ENCODE peak calls at places on chromosomes 1 and 21, in nine cellular contexts. One of them, this sample, is unnamed.
A peak's percentile ranks its signal among the peaks of the same experiment; 100 is the strongest.

GRCh38 chr21:25901580-25901979 is 166.8 kb downstream of the GABPA start:
- DNase-seq in HT1080: peak; percentile 73
- DNase-seq in GM10248: no peak
- DNase-seq in ureter: no peak
- DNase-seq in activated naive CD4-positive, alpha-beta T cell: no peak
- DNase-seq in HTR-8/SVneo: no peak
- DNase-seq in germinal center: no peak
- DNase-seq in ELF-1: no peak
- DNase-seq in stimulated activated CD4-positive, alpha-beta T cell treated with anti-CD3 and anti-CD28 coated beads, Interleukin-4, amount 100 ng/mL, for 24 hours: no peak
- DNase-seq in this sample: no peak

GRCh38 chr1:221687731-221688487 is 54.0 kb downstream of the DUSP10 start:
- DNase-seq in HT1080: no peak
- DNase-seq in GM10248: no peak
- DNase-seq in ureter: no peak
- DNase-seq in activated naive CD4-positive, alpha-beta T cell: no peak
- DNase-seq in HTR-8/SVneo: no peak
- DNase-seq in germinal center: no peak
- DNase-seq in ELF-1: no peak
- DNase-seq in stimulated activated CD4-positive, alpha-beta T cell treated with anti-CD3 and anti-CD28 coated beads, Interleukin-4, amount 100 ng/mL, for 24 hours: no peak
- DNase-seq in this sample: no peak

GRCh38 chr1:100090471-100090870 is 42.3 kb downstream of the SASS6 start:
- DNase-seq in HT1080: no peak
- DNase-seq in GM10248: no peak
- DNase-seq in ureter: no peak
- DNase-seq in activated naive CD4-positive, alpha-beta T cell: no peak
- DNase-seq in HTR-8/SVneo: no peak
- DNase-seq in germinal center: no peak
- DNase-seq in ELF-1: no peak
- DNase-seq in stimulated activated CD4-positive, alpha-beta T cell treated with anti-CD3 and anti-CD28 coated beads, Interleukin-4, amount 100 ng/mL, for 24 hours: no peak
- DNase-seq in this sample: no peak

GRCh38 chr1:201020647-201021332 is 2.7 kb downstream of the KIF21B start:
- DNase-seq in HT1080: peak; percentile 21
- DNase-seq in GM10248: no peak
- DNase-seq in ureter: no peak
- DNase-seq in activated naive CD4-positive, alpha-beta T cell: no peak
- DNase-seq in HTR-8/SVneo: no peak
- DNase-seq in germinal center: peak; percentile 66
- DNase-seq in ELF-1: peak; percentile 83
- DNase-seq in stimulated activated CD4-positive, alpha-beta T cell treated with anti-CD3 and anti-CD28 coated beads, Interleukin-4, amount 100 ng/mL, for 24 hours: no peak
- DNase-seq in this sample: peak; percentile 19

GRCh38 chr1:170685166-170685565 is 21.2 kb downstream of the PRRX1 start:
- DNase-seq in HT1080: peak; percentile 66
- DNase-seq in GM10248: no peak
- DNase-seq in ureter: no peak
- DNase-seq in activated naive CD4-positive, alpha-beta T cell: no peak
- DNase-seq in HTR-8/SVneo: no peak
- DNase-seq in germinal center: no peak
- DNase-seq in ELF-1: no peak
- DNase-seq in stimulated activated CD4-positive, alpha-beta T cell treated with anti-CD3 and anti-CD28 coated beads, Interleukin-4, amount 100 ng/mL, for 24 hours: no peak
- DNase-seq in this sample: no peak

GRCh38 chr1:43074244-43074643 is 97.8 kb downstream of the EBNA1BP2 start:
- DNase-seq in HT1080: no peak
- DNase-seq in GM10248: no peak
- DNase-seq in ureter: no peak
- DNase-seq in activated naive CD4-positive, alpha-beta T cell: no peak
- DNase-seq in HTR-8/SVneo: no peak
- DNase-seq in germinal center: no peak
- DNase-seq in ELF-1: no peak
- DNase-seq in stimulated activated CD4-positive, alpha-beta T cell treated with anti-CD3 and anti-CD28 coated beads, Interleukin-4, amount 100 ng/mL, for 24 hours: no peak
- DNase-seq in this sample: no peak

GRCh38 chr1:89911186-89911976 is 83.5 kb upstream of the ZNF326 start:
- DNase-seq in HT1080: no peak
- DNase-seq in GM10248: no peak
- DNase-seq in ureter: no peak
- DNase-seq in activated naive CD4-positive, alpha-beta T cell: no peak
- DNase-seq in HTR-8/SVneo: no peak
- DNase-seq in germinal center: no peak
- DNase-seq in ELF-1: peak; percentile 52
- DNase-seq in stimulated activated CD4-positive, alpha-beta T cell treated with anti-CD3 and anti-CD28 coated beads, Interleukin-4, amount 100 ng/mL, for 24 hours: no peak
- DNase-seq in this sample: no peak

GRCh38 chr1:84862810-84863251 is 30.2 kb downstream of the LPAR3 start:
- DNase-seq in HT1080: no peak
- DNase-seq in GM10248: peak; percentile 68
- DNase-seq in ureter: no peak
- DNase-seq in activated naive CD4-positive, alpha-beta T cell: peak; percentile 9
- DNase-seq in HTR-8/SVneo: no peak
- DNase-seq in germinal center: no peak
- DNase-seq in ELF-1: no peak
- DNase-seq in stimulated activated CD4-positive, alpha-beta T cell treated with anti-CD3 and anti-CD28 coated beads, Interleukin-4, amount 100 ng/mL, for 24 hours: peak; percentile 54
- DNase-seq in this sample: no peak

GRCh38 chr21:28832013-28832714 is 160.5 kb downstream of the LTN1 start:
- DNase-seq in HT1080: peak; percentile 77
- DNase-seq in GM10248: no peak
- DNase-seq in ureter: no peak
- DNase-seq in activated naive CD4-positive, alpha-beta T cell: no peak
- DNase-seq in HTR-8/SVneo: no peak
- DNase-seq in germinal center: no peak
- DNase-seq in ELF-1: no peak
- DNase-seq in stimulated activated CD4-positive, alpha-beta T cell treated with anti-CD3 and anti-CD28 coated beads, Interleukin-4, amount 100 ng/mL, for 24 hours: peak; percentile 5
- DNase-seq in this sample: no peak

GRCh38 chr1:11741919-11742598 is 6.1 kb downstream of the AGTRAP start:
- DNase-seq in HT1080: no peak
- DNase-seq in GM10248: no peak
- DNase-seq in ureter: no peak
- DNase-seq in activated naive CD4-positive, alpha-beta T cell: no peak
- DNase-seq in HTR-8/SVneo: no peak
- DNase-seq in germinal center: no peak
- DNase-seq in ELF-1: no peak
- DNase-seq in stimulated activated CD4-positive, alpha-beta T cell treated with anti-CD3 and anti-CD28 coated beads, Interleukin-4, amount 100 ng/mL, for 24 hours: no peak
- DNase-seq in this sample: peak; percentile 22

GRCh38 chr1:38191451-38191850 is 144.9 kb upstream of the POU3F1 start:
- DNase-seq in HT1080: no peak
- DNase-seq in GM10248: no peak
- DNase-seq in ureter: no peak
- DNase-seq in activated naive CD4-positive, alpha-beta T cell: no peak
- DNase-seq in HTR-8/SVneo: no peak
- DNase-seq in germinal center: no peak
- DNase-seq in ELF-1: no peak
- DNase-seq in stimulated activated CD4-positive, alpha-beta T cell treated with anti-CD3 and anti-CD28 coated beads, Interleukin-4, amount 100 ng/mL, for 24 hours: no peak
- DNase-seq in this sample: no peak

GRCh38 chr1:235567812-235568444 is 63.7 kb upstream of the B3GALNT2 start:
- DNase-seq in HT1080: peak; percentile 6
- DNase-seq in GM10248: no peak
- DNase-seq in ureter: no peak
- DNase-seq in activated naive CD4-positive, alpha-beta T cell: no peak
- DNase-seq in HTR-8/SVneo: no peak
- DNase-seq in germinal center: no peak
- DNase-seq in ELF-1: no peak
- DNase-seq in stimulated activated CD4-positive, alpha-beta T cell treated with anti-CD3 and anti-CD28 coated beads, Interleukin-4, amount 100 ng/mL, for 24 hours: no peak
- DNase-seq in this sample: no peak

GRCh38 chr1:115166531-115167091 is 77.3 kb upstream of the TSPAN2 start:
- DNase-seq in HT1080: peak; percentile 79
- DNase-seq in GM10248: no peak
- DNase-seq in ureter: no peak
- DNase-seq in activated naive CD4-positive, alpha-beta T cell: no peak
- DNase-seq in HTR-8/SVneo: no peak
- DNase-seq in germinal center: no peak
- DNase-seq in ELF-1: no peak
- DNase-seq in stimulated activated CD4-positive, alpha-beta T cell treated with anti-CD3 and anti-CD28 coated beads, Interleukin-4, amount 100 ng/mL, for 24 hours: no peak
- DNase-seq in this sample: no peak

GRCh38 chr1:111468717-111469100 is 5.1 kb upstream of the C1orf162 start:
- DNase-seq in HT1080: no peak
- DNase-seq in GM10248: no peak
- DNase-seq in ureter: no peak
- DNase-seq in activated naive CD4-positive, alpha-beta T cell: no peak
- DNase-seq in HTR-8/SVneo: no peak
- DNase-seq in germinal center: no peak
- DNase-seq in ELF-1: no peak
- DNase-seq in stimulated activated CD4-positive, alpha-beta T cell treated with anti-CD3 and anti-CD28 coated beads, Interleukin-4, amount 100 ng/mL, for 24 hours: no peak
- DNase-seq in this sample: no peak

GRCh38 chr1:119631433-119632102 is 16.5 kb downstream of the ZNF697 start:
- DNase-seq in HT1080: peak; percentile 60
- DNase-seq in GM10248: peak; percentile 29
- DNase-seq in ureter: peak; percentile 85
- DNase-seq in activated naive CD4-positive, alpha-beta T cell: no peak
- DNase-seq in HTR-8/SVneo: no peak
- DNase-seq in germinal center: no peak
- DNase-seq in ELF-1: peak; percentile 77
- DNase-seq in stimulated activated CD4-positive, alpha-beta T cell treated with anti-CD3 and anti-CD28 coated beads, Interleukin-4, amount 100 ng/mL, for 24 hours: no peak
- DNase-seq in this sample: peak; percentile 88